ENCODE peak calls at places on chromosomes 6 and 20, in four cellular contexts. H, R, P and C are unnamed samples.

GRCh38 chr20:44851545-44851944 is 34.0 kb upstream of the YWHAB start:
- DNase-seq in P (no peak), R (no peak), H (no peak), C (no peak)

GRCh38 chr6:136550330-136551071 is at the start of gene MAP7:
- DNase-seq in R (peak; percentile 94), P (no peak), H (no peak), C (peak; percentile 86)

GRCh38 chr20:57883761-57884160 is 173.9 kb upstream of the PMEPA1 start:
- DNase-seq in P (no peak), R (no peak), H (no peak), C (no peak)

GRCh38 chr6:165178056-165178455 is 131.3 kb downstream of the C6orf118 start:
- DNase-seq in P (no peak), H (no peak), R (no peak), C (no peak)

GRCh38 chr6:37615564-37616340 is 81.9 kb downstream of the MDGA1 start:
- DNase-seq in P (peak; percentile 63), R (no peak), H (no peak), C (no peak)

GRCh38 chr20:49534314-49534713 is 33.6 kb downstream of the PTGIS start:
- DNase-seq in R (peak; percentile 55), H (peak; percentile 15), P (peak; percentile 32), C (peak; percentile 51)

GRCh38 chr20:24004470-24004869 is 15.9 kb upstream of the GGTLC1 start:
- DNase-seq in R (no peak), P (no peak), H (no peak), C (no peak)

GRCh38 chr6:25170640-25171039 is 108.5 kb upstream of the CARMIL1 start:
- DNase-seq in R (no peak), H (no peak), P (no peak), C (no peak)

GRCh38 chr6:147749331-147749730 is 240.8 kb downstream of the SAMD5 start:
- DNase-seq in P (no peak), R (no peak), H (no peak), C (no peak)

GRCh38 chr6:27836783-27837635 is 75.2 kb downstream of the OR2B2 start:
- DNase-seq in H (no peak), P (no peak), R (peak; percentile 62), C (peak; percentile 40)

GRCh38 chr6:161067749-161068148 is 76.2 kb downstream of the MAP3K4 start:
- DNase-seq in R (no peak), P (no peak), H (no peak), C (no peak)

GRCh38 chr6:109999740-110000139 is 21.6 kb downstream of the GPR6 start:
- DNase-seq in P (no peak), H (no peak), R (no peak), C (no peak)

GRCh38 chr6:129032602-129033001 is 149.7 kb downstream of the LAMA2 start:
- DNase-seq in P (no peak), H (no peak), R (no peak), C (no peak)

GRCh38 chr6:157982580-157983438 is 1.1 kb downstream of the SYNJ2 start:
- DNase-seq in R (no peak), P (no peak), H (no peak), C (no peak)

GRCh38 chr6:170277893-170278742 is 12.8 kb downstream of the DLL1 start:
- DNase-seq in P (no peak), H (no peak), R (no peak), C (no peak)

GRCh38 chr6:44075137-44076015 is 51.9 kb downstream of the MRPL14 start:
- DNase-seq in R (no peak), P (no peak), H (no peak), C (no peak)

GRCh38 chr6:98846021-98846380 is 11.6 kb downstream of the POU3F2 start:
- DNase-seq in P (no peak), H (no peak), R (no peak), C (no peak)

GRCh38 chr20:2871555-2872303 is 1.6 kb upstream of the PTPRA start:
- DNase-seq in R (no peak), P (no peak), H (no peak), C (no peak)

GRCh38 chr6:35804996-35805736 is at the start of gene LHFPL5:
- DNase-seq in H (no peak), P (no peak), R (peak; percentile 49), C (no peak)

GRCh38 chr6:20490591-20490990 is 43.7 kb upstream of the CDKAL1 start:
- DNase-seq in R (no peak), H (no peak), P (no peak), C (no peak)

GRCh38 chr6:113654396-113654795 is 202.7 kb upstream of the MARCKS start:
- DNase-seq in R (peak; percentile 84), H (no peak), P (no peak), C (peak; percentile 81)

GRCh38 chr6:26205161-26205624 is 118.0 kb downstream of the HFE start:
- DNase-seq in R (peak; percentile 77), P (peak; percentile 89), H (peak; percentile 83), C (peak; percentile 72)

GRCh38 chr6:26202811-26203583 is 115.8 kb downstream of the HFE start:
- DNase-seq in R (no peak), P (no peak), H (no peak), C (no peak)

GRCh38 chr6:26202201-26202611 is 115.0 kb downstream of the HFE start:
- DNase-seq in P (no peak), R (no peak), H (no peak), C (no peak)

GRCh38 chr6:26205625-26206574 is 118.7 kb downstream of the HFE start:
- DNase-seq in H (peak; percentile 73), R (no peak), P (no peak), C (no peak)

DNA sequence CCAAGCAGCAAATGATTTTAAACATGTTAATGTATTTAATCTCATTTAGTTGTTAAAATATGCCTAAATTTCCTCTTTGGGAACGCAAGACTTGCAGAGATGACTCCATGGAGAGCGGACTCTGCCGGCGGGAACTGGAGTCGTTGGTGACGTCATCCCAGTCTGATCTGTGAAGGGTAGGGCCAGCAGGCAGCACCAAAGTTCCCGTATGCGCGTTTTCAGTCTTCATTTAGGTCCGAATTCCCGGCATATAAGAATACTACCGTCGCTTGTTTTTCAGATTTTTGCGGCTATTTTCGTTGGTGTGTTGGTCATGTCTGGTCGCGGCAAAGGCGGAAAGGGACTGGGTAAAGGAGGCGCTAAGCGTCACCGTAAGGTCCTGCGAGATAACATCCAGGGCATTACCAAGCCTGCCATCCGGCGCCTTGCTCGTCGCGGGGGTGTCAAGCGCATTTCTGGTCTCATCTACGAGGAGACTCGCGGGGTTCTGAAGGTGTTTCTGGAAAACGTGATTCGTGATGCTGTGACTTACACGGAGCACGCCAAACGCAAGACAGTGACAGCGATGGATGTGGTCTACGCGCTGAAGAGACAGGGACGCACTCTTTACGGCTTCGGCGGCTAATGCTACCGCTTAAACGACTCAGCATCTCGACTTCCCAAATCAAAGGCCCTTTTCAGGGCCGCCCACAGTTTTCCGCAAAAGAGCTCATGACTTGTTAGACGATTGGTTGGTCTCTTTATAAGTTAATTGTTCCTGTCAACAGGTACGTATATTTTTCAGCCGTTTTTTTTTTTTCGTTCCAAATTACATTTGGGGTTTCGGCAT is 117.3 kb downstream of the HFE start:
- DNase-seq in P (peak; percentile 99), H (peak; percentile 98), R (peak; percentile 91), C (peak; percentile 87)
- TF ChIP-seq CTCF in P (peak; percentile 50), H (peak; percentile 51), R (no peak), C (no peak)

DNA sequence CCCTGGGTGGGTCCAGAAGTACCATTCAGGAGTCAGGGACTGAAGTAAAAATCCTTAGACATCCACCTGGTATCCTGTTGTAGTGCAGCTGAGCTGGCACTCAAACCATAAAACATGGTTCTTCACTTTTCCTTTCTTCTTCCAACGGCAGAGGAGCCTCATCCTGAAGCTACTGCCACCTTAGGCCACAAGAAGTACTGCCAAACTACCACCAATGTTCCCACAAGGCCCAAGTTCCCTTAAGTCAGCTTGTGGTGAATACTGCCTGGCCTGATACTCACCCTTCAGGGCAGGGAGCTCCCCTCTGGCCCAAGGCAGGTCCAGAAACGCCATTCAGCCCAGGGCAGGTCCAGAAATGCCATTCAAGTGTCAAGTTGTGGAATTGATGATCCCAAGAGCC is 1053.4 kb upstream of the CITED2 start:
- DNase-seq in P (no peak), R (no peak), H (no peak), C (no peak)
- TF ChIP-seq CTCF in P (no peak), R (no peak), H (no peak), C (no peak)

GRCh38 chr20:17650816-17651760 is 31.0 kb downstream of the RRBP1 start:
- DNase-seq in P (no peak), R (no peak), H (no peak), C (no peak)
- TF ChIP-seq CTCF in P (no peak), R (no peak), H (no peak), C (no peak)

GRCh38 chr6:78835817-78836216 is 31.5 kb upstream of the IRAK1BP1 start:
- DNase-seq in R (no peak), H (no peak), P (no peak), C (no peak)
- TF ChIP-seq CTCF in R (no peak), H (peak; percentile 21), P (no peak), C (no peak)

DNA sequence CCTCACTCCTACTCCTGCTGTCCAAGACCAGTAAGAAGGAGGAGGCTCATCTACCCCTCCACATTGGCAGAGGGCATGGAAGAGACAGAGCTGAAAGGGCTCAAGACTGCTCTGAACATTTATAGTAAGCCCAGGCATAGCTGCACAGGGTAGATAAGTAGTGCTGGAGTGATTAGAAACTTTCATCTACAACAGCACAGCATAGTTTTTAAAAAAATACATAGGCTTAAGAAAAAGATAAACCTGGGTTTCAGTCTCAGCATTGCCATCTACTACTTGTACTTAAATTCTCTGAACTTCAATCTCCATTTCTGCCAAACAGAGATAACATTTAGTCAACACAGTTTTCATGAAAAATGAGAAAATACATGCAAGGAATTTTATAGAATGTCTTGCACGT is 107.6 kb upstream of the TAB2 start:
- DNase-seq in P (no peak), H (no peak), R (no peak), C (no peak)
- TF ChIP-seq CTCF in P (no peak), H (no peak), R (no peak), C (no peak)